ENCODE peak calls at places on chromosomes 7 and 10, in five cellular contexts. One of them, this sample, is unnamed.
A peak's percentile ranks its signal among the peaks of the same experiment; 100 is the strongest.

GRCh38 chr7:142685877-142686508 is 63.3 kb upstream of the PRSS1 start:
- DNase-seq in HFFc6: no peak
- DNase-seq in transverse colon: no peak
- DNase-seq in neural progenitor cell: no peak
- DNase-seq in GM13976: no peak
- DNase-seq in this sample: no peak

GRCh38 chr7:92837214-92837749 is 909 bp upstream of the CDK6 start:
- DNase-seq in HFFc6: peak; percentile 21
- DNase-seq in transverse colon: no peak
- DNase-seq in neural progenitor cell: peak; percentile 19
- DNase-seq in GM13976: no peak
- DNase-seq in this sample: no peak

GRCh38 chr7:130689683-130690082 is 3.3 kb upstream of the TSGA13 start:
- DNase-seq in GM13976: no peak
- DNase-seq in transverse colon: no peak
- DNase-seq in HFFc6: no peak
- DNase-seq in neural progenitor cell: no peak
- DNase-seq in this sample: no peak

GRCh38 chr10:110207805-110208613 is 604 bp downstream of the MXI1 start:
- DNase-seq in transverse colon: peak; percentile 53
- DNase-seq in GM13976: peak; percentile 62
- DNase-seq in neural progenitor cell: peak; percentile 81
- DNase-seq in HFFc6: peak; percentile 13
- DNase-seq in this sample: no peak

GRCh38 chr10:110802551-110803238 is 69.0 kb upstream of the PDCD4 start:
- DNase-seq in HFFc6: peak; percentile 41
- DNase-seq in transverse colon: peak; percentile 75
- DNase-seq in neural progenitor cell: no peak
- DNase-seq in GM13976: peak; percentile 52
- DNase-seq in this sample: peak; percentile 5

GRCh38 chr7:106568680-106569499 is 92.1 kb downstream of the CCDC71L start:
- DNase-seq in neural progenitor cell: no peak
- DNase-seq in HFFc6: peak; percentile 75
- DNase-seq in GM13976: no peak
- DNase-seq in transverse colon: no peak
- DNase-seq in this sample: peak; percentile 54

GRCh38 chr10:125130886-125131285 is 29.5 kb downstream of the CTBP2 start:
- DNase-seq in transverse colon: no peak
- DNase-seq in GM13976: no peak
- DNase-seq in HFFc6: no peak
- DNase-seq in neural progenitor cell: no peak
- DNase-seq in this sample: no peak

GRCh38 chr10:129586897-129587443 is 119.9 kb downstream of the MGMT start:
- DNase-seq in neural progenitor cell: no peak
- DNase-seq in transverse colon: no peak
- DNase-seq in GM13976: no peak
- DNase-seq in HFFc6: peak; percentile 3
- DNase-seq in this sample: no peak

GRCh38 chr7:131830681-131831080 is 274.3 kb upstream of the PODXL start:
- DNase-seq in HFFc6: no peak
- DNase-seq in GM13976: no peak
- DNase-seq in neural progenitor cell: no peak
- DNase-seq in transverse colon: no peak
- DNase-seq in this sample: no peak

DNA sequence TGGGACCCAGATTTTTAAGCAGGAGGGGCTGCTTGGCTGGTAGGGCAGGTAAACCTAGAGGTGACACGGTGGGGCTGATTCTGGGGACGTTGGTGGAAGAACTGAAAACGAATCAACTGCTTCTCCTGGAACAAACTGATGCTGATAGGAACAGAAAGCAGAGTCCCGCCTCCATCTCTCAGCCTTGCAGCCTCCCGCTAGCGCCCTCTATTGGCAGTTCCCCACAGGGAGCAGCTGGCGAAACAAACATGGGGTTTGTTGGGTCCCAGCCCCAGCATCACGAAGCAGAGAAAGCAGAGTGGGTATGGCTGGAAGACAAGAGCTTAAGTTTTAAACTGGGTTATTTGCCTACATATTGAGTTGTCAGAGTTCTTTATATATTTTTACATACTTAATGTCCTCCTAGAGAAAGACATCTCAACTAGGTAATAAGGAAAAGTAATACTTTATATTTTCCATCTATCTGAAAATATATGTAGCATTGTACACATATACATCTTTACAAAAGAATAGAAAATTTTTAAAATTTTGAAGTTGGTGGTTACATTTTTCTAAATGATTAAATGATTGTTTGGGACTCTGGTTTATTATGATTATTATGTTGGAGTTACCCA is 42.3 kb upstream of the FOXI2 start:
- DNase-seq in GM13976: peak; percentile 29
- DNase-seq in transverse colon: peak; percentile 30
- DNase-seq in HFFc6: no peak
- DNase-seq in neural progenitor cell: peak; percentile 84
- DNase-seq in this sample: peak; percentile 61
- TF ChIP-seq CTCF in GM13976: peak; percentile 28
- TF ChIP-seq CTCF in transverse colon: peak; percentile 38
- TF ChIP-seq CTCF in HFFc6: peak; percentile 16
- TF ChIP-seq CTCF in neural progenitor cell: peak; percentile 83
- TF ChIP-seq CTCF in this sample: peak; percentile 35

GRCh38 chr10:71260622-71261325 is 48.4 kb downstream of the UNC5B start:
- DNase-seq in GM13976: no peak
- DNase-seq in HFFc6: peak; percentile 89
- DNase-seq in transverse colon: no peak
- DNase-seq in neural progenitor cell: peak; percentile 60
- DNase-seq in this sample: no peak
- TF ChIP-seq CTCF in GM13976: no peak
- TF ChIP-seq CTCF in HFFc6: no peak
- TF ChIP-seq CTCF in transverse colon: no peak
- TF ChIP-seq CTCF in neural progenitor cell: peak; percentile 12
- TF ChIP-seq CTCF in this sample: no peak

GRCh38 chr10:100993986-100994708 is 5.5 kb upstream of the LZTS2 start:
- DNase-seq in GM13976: no peak
- DNase-seq in transverse colon: no peak
- DNase-seq in neural progenitor cell: peak; percentile 65
- DNase-seq in HFFc6: peak; percentile 35
- DNase-seq in this sample: no peak
- TF ChIP-seq CTCF in GM13976: no peak
- TF ChIP-seq CTCF in transverse colon: peak; percentile 66
- TF ChIP-seq CTCF in neural progenitor cell: peak; percentile 72
- TF ChIP-seq CTCF in HFFc6: peak; percentile 88
- TF ChIP-seq CTCF in this sample: peak; percentile 37

DNA sequence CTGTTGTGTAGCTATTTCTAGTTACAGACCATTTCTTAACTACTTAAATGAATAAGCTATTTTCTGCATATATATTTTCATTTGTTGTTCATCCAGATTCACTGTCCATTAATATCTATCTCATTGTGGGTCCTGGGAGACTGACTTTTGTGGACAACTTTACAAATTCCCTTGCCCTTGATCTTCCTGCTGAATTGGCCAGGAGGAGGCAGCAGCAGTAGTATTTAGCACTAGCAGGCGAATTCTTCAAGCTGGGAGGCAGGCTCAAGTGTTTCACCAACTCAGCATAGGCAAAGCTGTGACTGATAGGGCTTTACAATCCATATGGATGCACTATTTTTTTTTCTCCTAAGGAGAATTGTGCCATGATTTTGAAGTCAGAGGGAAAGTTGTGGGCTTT is 461.0 kb upstream of the NRG3 start:
- DNase-seq in neural progenitor cell: peak; percentile 48
- DNase-seq in GM13976: no peak
- DNase-seq in transverse colon: no peak
- DNase-seq in HFFc6: no peak
- DNase-seq in this sample: peak; percentile 34
- TF ChIP-seq CTCF in neural progenitor cell: peak; percentile 52
- TF ChIP-seq CTCF in GM13976: no peak
- TF ChIP-seq CTCF in transverse colon: no peak
- TF ChIP-seq CTCF in HFFc6: no peak
- TF ChIP-seq CTCF in this sample: peak; percentile 57

GRCh38 chr10:43436291-43437140 is at the start of gene ZNF487:
- DNase-seq in GM13976: peak; percentile 96
- DNase-seq in neural progenitor cell: peak; percentile 94
- DNase-seq in transverse colon: peak; percentile 94
- DNase-seq in HFFc6: peak; percentile 87
- DNase-seq in this sample: peak; percentile 94
- TF ChIP-seq CTCF in GM13976: peak; percentile 53
- TF ChIP-seq CTCF in neural progenitor cell: peak; percentile 27
- TF ChIP-seq CTCF in transverse colon: no peak
- TF ChIP-seq CTCF in HFFc6: peak; percentile 37
- TF ChIP-seq CTCF in this sample: no peak

GRCh38 chr7:38889872-38890432 is 19.0 kb downstream of the VPS41 start:
- DNase-seq in GM13976: no peak
- DNase-seq in HFFc6: no peak
- DNase-seq in neural progenitor cell: no peak
- DNase-seq in transverse colon: no peak
- DNase-seq in this sample: no peak
- TF ChIP-seq CTCF in GM13976: no peak
- TF ChIP-seq CTCF in HFFc6: peak; percentile 74
- TF ChIP-seq CTCF in neural progenitor cell: peak; percentile 31
- TF ChIP-seq CTCF in transverse colon: peak; percentile 36
- TF ChIP-seq CTCF in this sample: peak; percentile 12